ENCODE peak calls at places on chromosomes 7 and 10, in five cellular contexts. R is AG09319; T is effector memory CD8-positive, alpha-beta T cell; E is amniotic stem cell; U is EL. G is an unnamed sample.

GRCh38 chr10:6141296-6142151 is 52.7 kb downstream of the RBM17 start:
- DNase-seq in U (peak), E (peak), R (peak), T (no peak), G (peak)

GRCh38 chr7:101315336-101315735 is 6.3 kb downstream of the IFT22 start:
- DNase-seq in T (peak), U (peak), R (no peak), E (peak), G (peak)

GRCh38 chr7:36999851-37000480 is 275.7 kb upstream of the AOAH start:
- DNase-seq in E (no peak), R (no peak), T (no peak), U (no peak), G (no peak)

GRCh38 chr7:42691030-42691639 is 220.7 kb downstream of the C7orf25 start:
- DNase-seq in E (peak), T (no peak), U (peak), R (no peak), G (no peak)

GRCh38 chr10:94623572-94623971 is 60.0 kb upstream of the CYP2C18 start:
- DNase-seq in E (no peak), T (no peak), R (no peak), U (peak), G (no peak)

GRCh38 chr10:111347386-111348005 is 270.7 kb downstream of the ADRA2A start:
- DNase-seq in U (no peak), T (no peak), R (no peak), E (no peak), G (no peak)

GRCh38 chr10:71880425-71881306 is 29.6 kb upstream of the PSAP start:
- DNase-seq in U (no peak), T (no peak), E (no peak), R (no peak), G (no peak)

GRCh38 chr10:117519895-117520294 is 22.7 kb upstream of the EMX2 start:
- DNase-seq in R (no peak), U (no peak), E (no peak), T (no peak), G (no peak)

GRCh38 chr7:152511736-152512135 is 75.9 kb upstream of the KMT2C start:
- DNase-seq in R (no peak), U (no peak), T (no peak), E (no peak), G (no peak)

G was measured in activated naive CD4-positive, alpha-beta T cell treated with anti-CD3 and anti-CD28 coated beads, Interleukin-2, amount 10 ng/mL, durations not matched to agents 7 days and 5 days.